ENCODE peak calls at places on chromosomes 6 and 20, in five cellular contexts. Q, K, I, U and O are unnamed samples.

GRCh38 chr20:62238569-62239277 is 402 bp downstream of the OSBPL2 start:
- DNase-seq in U (no peak), K (no peak), Q (no peak), I (no peak), O (no peak)

GRCh38 chr6:37535701-37536461 is 36.2 kb upstream of the CCDC167 start:
- DNase-seq in U (no peak), Q (no peak), K (no peak), I (no peak), O (no peak)

GRCh38 chr6:107712523-107713213 is 111.4 kb downstream of the SCML4 start:
- DNase-seq in I (no peak), K (no peak), U (no peak), Q (peak; percentile 55), O (no peak)

GRCh38 chr6:134882426-134883038 is 67.4 kb downstream of the ALDH8A1 start:
- DNase-seq in Q (peak; percentile 48), I (peak; percentile 62), U (peak; percentile 56), K (no peak), O (no peak)

GRCh38 chr20:25453035-25453810 is 45.8 kb downstream of the GINS1 start:
- DNase-seq in K (no peak), I (no peak), U (no peak), Q (peak; percentile 20), O (no peak)

GRCh38 chr6:121839891-121840290 is 404.4 kb downstream of the GJA1 start:
- DNase-seq in Q (no peak), K (no peak), I (no peak), U (no peak), O (no peak)

GRCh38 chr20:50724851-50725721 is 6.3 kb upstream of the PARD6B start:
- DNase-seq in Q (peak; percentile 96), K (peak; percentile 99), U (peak; percentile 70), I (peak; percentile 73), O (no peak)

GRCh38 chr20:48886189-48886588 is 35.3 kb upstream of the ARFGEF2 start:
- DNase-seq in I (no peak), Q (no peak), U (no peak), K (peak; percentile 64), O (no peak)

GRCh38 chr6:16276991-16277981 is 38.9 kb downstream of the GMPR start:
- DNase-seq in U (peak; percentile 69), K (peak; percentile 78), Q (peak; percentile 91), I (no peak), O (no peak)

GRCh38 chr20:52137850-52138249 is 53.7 kb downstream of the ZFP64 start:
- DNase-seq in K (no peak), I (no peak), Q (no peak), U (no peak), O (no peak)

GRCh38 chr6:13908955-13909381 is 15.8 kb upstream of the RNF182 start:
- DNase-seq in K (no peak), Q (peak; percentile 53), I (no peak), U (no peak), O (no peak)

GRCh38 chr6:168022488-168023321 is 25.2 kb downstream of the KIF25 start:
- DNase-seq in K (no peak), I (no peak), U (no peak), Q (no peak), O (no peak)

GRCh38 chr6:145275019-145275418 is 460.3 kb downstream of the EPM2A start:
- DNase-seq in U (no peak), Q (no peak), I (no peak), K (no peak), O (no peak)

GRCh38 chr6:109224107-109224875 is 129.0 kb downstream of the CEP57L1 start:
- DNase-seq in I (no peak), K (no peak), U (no peak), Q (no peak), O (no peak)

GRCh38 chr6:31267504-31268371 is 4.2 kb downstream of the HLA-C start:
- DNase-seq in Q (no peak), K (no peak), U (no peak), I (no peak), O (no peak)

GRCh38 chr6:43708857-43709653 is 21.5 kb upstream of the MRPS18A start:
- DNase-seq in K (no peak), I (no peak), U (no peak), Q (peak; percentile 85), O (no peak)

GRCh38 chr20:24166127-24166389 is 177.5 kb upstream of the GGTLC1 start:
- DNase-seq in I (no peak), U (no peak), Q (no peak), K (no peak), O (no peak)

GRCh38 chr6:132708002-132708401 is 5.9 kb downstream of the VNN1 start:
- DNase-seq in U (no peak), I (no peak), K (no peak), Q (no peak), O (no peak)

GRCh38 chr20:34491226-34491931 is 24.8 kb upstream of the DYNLRB1 start:
- DNase-seq in I (no peak), K (no peak), Q (no peak), U (no peak), O (no peak)

GRCh38 chr6:144581807-144582537 is 296.8 kb downstream of the UTRN start:
- DNase-seq in K (no peak), I (no peak), Q (no peak), U (no peak), O (no peak)

GRCh38 chr20:2981646-2982045 is 61.8 kb upstream of the GNRH2 start:
- DNase-seq in U (no peak), I (no peak), Q (no peak), K (no peak), O (no peak)

GRCh38 chr6:87139236-87139635 is 16.1 kb upstream of the ZNF292 start:
- DNase-seq in Q (peak; percentile 24), U (no peak), K (no peak), I (no peak), O (no peak)

GRCh38 chr20:48596499-48596898 is 231.3 kb downstream of the PREX1 start:
- DNase-seq in I (no peak), U (no peak), K (no peak), Q (no peak), O (no peak)

GRCh38 chr6:121663292-121663691 is 227.8 kb downstream of the GJA1 start:
- DNase-seq in Q (no peak), I (no peak), U (no peak), K (no peak), O (no peak)

GRCh38 chr6:20919677-20920385 is 385.6 kb downstream of the CDKAL1 start:
- DNase-seq in I (no peak), K (no peak), Q (peak; percentile 16), U (no peak), O (no peak)

GRCh38 chr6:116015560-116015959 is 45.1 kb downstream of the FRK start:
- DNase-seq in U (no peak), I (no peak), K (no peak), Q (no peak), O (no peak)

GRCh38 chr20:2420510-2420909 is 39.8 kb downstream of the TGM6 start:
- DNase-seq in Q (no peak), K (no peak), I (no peak), U (no peak), O (no peak)

GRCh38 chr6:6131492-6132109 is 124.9 kb upstream of the NRN1 start:
- DNase-seq in Q (no peak), U (no peak), K (no peak), I (no peak), O (no peak)

GRCh38 chr6:111212625-111213024 is 125.3 kb downstream of the SLC16A10 start:
- DNase-seq in Q (no peak), K (no peak), I (no peak), U (no peak), O (no peak)

GRCh38 chr20:56630506-56631317 is 1.6 kb downstream of the TFAP2C start:
- DNase-seq in Q (peak; percentile 25), I (no peak), U (no peak), K (no peak), O (no peak)
- H3K4me3 ChIP-seq in Q (peak overlapping the region; percentile 62), I (peak overlapping the region; percentile 49), U (peak overlapping the region; percentile 68), K (peak overlapping the region; percentile 60), O (peak overlapping the region; percentile 85)

GRCh38 chr20:35564905-35565304 is 23.0 kb downstream of the ERGIC3 start:
- DNase-seq in I (no peak), U (no peak), Q (no peak), K (no peak), O (no peak)

GRCh38 chr20:35572838-35573237 is 31.0 kb downstream of the ERGIC3 start:
- DNase-seq in Q (no peak), I (no peak), U (no peak), K (no peak), O (no peak)

GRCh38 chr20:35563834-35564233 is 22.0 kb downstream of the ERGIC3 start:
- DNase-seq in Q (no peak), U (no peak), K (peak; percentile 81), I (no peak), O (no peak)

GRCh38 chr20:35571566-35571965 is 29.7 kb downstream of the ERGIC3 start:
- DNase-seq in K (no peak), I (no peak), U (no peak), Q (no peak), O (no peak)

DNA sequence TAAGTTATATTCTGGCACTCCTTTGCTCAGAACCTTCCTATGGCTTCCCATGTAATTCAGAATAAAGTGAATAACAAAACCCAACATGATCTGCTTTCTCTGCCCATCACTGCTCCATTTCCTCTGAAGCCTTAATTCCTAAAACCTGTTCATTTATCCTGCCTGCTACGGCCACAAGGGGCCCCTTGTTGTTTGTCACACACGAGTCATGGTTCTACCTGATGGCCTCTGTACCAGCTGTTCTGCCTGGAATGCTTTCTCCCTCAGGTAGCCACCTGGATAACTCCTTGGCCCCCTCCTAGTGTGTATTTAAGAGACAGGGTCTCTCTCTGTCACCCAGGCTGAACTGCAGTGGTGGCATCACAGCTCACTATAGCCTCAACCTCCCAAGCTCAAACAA is 26.8 kb downstream of the ERGIC3 start:
- DNase-seq in K (peak; percentile 66), Q (no peak), U (no peak), I (no peak), O (no peak)
- TF ChIP-seq CTCF in K (peak; percentile 70), Q (no peak), U (no peak), I (no peak), O (no peak)

GRCh38 chr6:67345946-67346345 is 1289.1 kb upstream of the ADGRB3 start:
- DNase-seq in I (no peak), Q (peak; percentile 29), K (peak; percentile 61), U (no peak), O (no peak)
- H3K27ac ChIP-seq in I (no peak overlapping the region), Q (no peak overlapping the region), K (peak overlapping the region; percentile 26), U (no peak overlapping the region), O (no peak overlapping the region)

GRCh38 chr6:32815996-32816395 is 806 bp downstream of the HLA-DOB start:
- DNase-seq in K (no peak), U (no peak), I (no peak), Q (no peak), O (no peak)
- H3K4me3 ChIP-seq in K (no peak overlapping the region), U (no peak overlapping the region), I (no peak overlapping the region), Q (no peak overlapping the region), O (peak overlapping the region; percentile 43)